ENCODE peak calls at places on chromosome 18, in eight cellular contexts. S is fibroblast of lung; H is spleen; Y is astrocyte; B is OCI-LY7; D is CD8-positive, alpha-beta memory T cell; M is right cardiac atrium; V is naive thymus-derived CD4-positive, alpha-beta T cell. C is an unnamed sample.

GRCh38 chr18:8286303-8286702 is 322.9 kb upstream of the RAB12 start:
- DNase-seq in V (no peak), S (peak; percentile 25), B (no peak), Y (no peak), H (no peak), M (no peak), D (no peak), C (no peak)

GRCh38 chr18:80179857-80180558 is 67.3 kb downstream of the PARD6G start:
- DNase-seq in D (no peak), V (no peak), M (no peak), Y (no peak), S (no peak), B (no peak), H (no peak), C (no peak)

GRCh38 chr18:48454146-48454796 is 45.1 kb upstream of the ZBTB7C start:
- DNase-seq in S (peak; percentile 15), M (no peak), Y (no peak), D (no peak), V (no peak), B (no peak), H (no peak), C (no peak)

GRCh38 chr18:30925795-30926194 is 116.7 kb downstream of the DSC3 start:
- DNase-seq in M (no peak), H (no peak), V (no peak), B (no peak), Y (no peak), S (peak; percentile 0), D (no peak), C (no peak)

GRCh38 chr18:80183273-80184050 is 63.9 kb downstream of the PARD6G start:
- DNase-seq in V (no peak), M (no peak), D (no peak), B (no peak), Y (no peak), H (no peak), S (no peak), C (no peak)

GRCh38 chr18:6543330-6543908 is 128.7 kb upstream of the L3MBTL4 start:
- DNase-seq in D (no peak), S (peak; percentile 31), H (no peak), Y (peak; percentile 18), B (peak; percentile 19), M (no peak), V (no peak), C (no peak)

GRCh38 chr18:28063181-28063790 is 113.6 kb downstream of the CDH2 start:
- DNase-seq in D (no peak), M (no peak), S (peak; percentile 78), V (no peak), Y (peak; percentile 67), H (no peak), B (no peak), C (no peak)

GRCh38 chr18:58856881-58857280 is 7.8 kb upstream of the ZNF532 start:
- DNase-seq in Y (no peak), H (no peak), V (no peak), B (no peak), S (peak; percentile 56), M (no peak), D (no peak), C (peak; percentile 43)

GRCh38 chr18:13376841-13377351 is 158.3 kb downstream of the LDLRAD4 start:
- DNase-seq in M (no peak), D (peak; percentile 64), H (no peak), S (no peak), B (peak; percentile 10), Y (no peak), V (peak; percentile 67), C (no peak)

GRCh38 chr18:76518543-76519155 is 23.6 kb upstream of the ZNF516 start:
- DNase-seq in V (no peak), D (no peak), H (peak; percentile 86), B (no peak), S (peak; percentile 54), M (peak; percentile 62), Y (no peak), C (no peak)

GRCh38 chr18:45657357-45658335 is 42.4 kb downstream of the SLC14A2 start:
- DNase-seq in D (peak; percentile 28), S (peak; percentile 16), B (no peak), V (no peak), Y (no peak), H (no peak), M (no peak), C (no peak)

GRCh38 chr18:2146092-2146491 is 425.2 kb downstream of the METTL4 start:
- DNase-seq in V (no peak), B (no peak), Y (no peak), S (peak; percentile 16), D (no peak), H (no peak), M (no peak), C (no peak)

GRCh38 chr18:49189772-49190171 is 239.0 kb upstream of the SMAD7 start:
- DNase-seq in B (no peak), M (no peak), S (peak; percentile 45), Y (peak; percentile 32), V (no peak), H (no peak), D (no peak), C (no peak)

GRCh38 chr18:28041366-28041765 is 135.6 kb downstream of the CDH2 start:
- DNase-seq in V (no peak), S (peak; percentile 86), Y (peak; percentile 83), D (no peak), H (no peak), M (no peak), B (no peak), C (no peak)

GRCh38 chr18:48777026-48777736 is 173.6 kb downstream of the SMAD7 start:
- DNase-seq in V (peak; percentile 40), Y (no peak), D (peak; percentile 62), M (peak; percentile 68), H (peak; percentile 92), S (peak; percentile 33), B (peak; percentile 68), C (no peak)

GRCh38 chr18:68557183-68557582 is 157.7 kb downstream of the TMX3 start:
- DNase-seq in Y (no peak), H (no peak), M (no peak), V (no peak), D (no peak), S (no peak), B (no peak), C (no peak)

GRCh38 chr18:25229080-25229479 is 122.9 kb downstream of the ZNF521 start:
- DNase-seq in D (no peak), V (no peak), H (no peak), B (no peak), M (peak; percentile 42), S (peak; percentile 74), Y (peak; percentile 68), C (peak; percentile 52)

GRCh38 chr18:55779711-55780590 is 192.0 kb upstream of the TCF4 start:
- DNase-seq in V (no peak), M (peak; percentile 46), D (no peak), H (peak; percentile 84), B (peak; percentile 5), S (peak; percentile 46), Y (no peak), C (no peak)
- H3K27ac ChIP-seq in V (no peak overlapping the region), M (peak overlapping the region; percentile 74), D (no peak overlapping the region), H (peak overlapping the region; percentile 5), B (no peak overlapping the region), S (no peak overlapping the region), Y (peak overlapping the region; percentile 38), C (no peak overlapping the region)

GRCh38 chr18:15198116-15198389 is 450.1 kb downstream of the ANKRD30B start:
- DNase-seq in D (no peak), V (no peak), B (no peak), S (no peak), M (no peak), H (no peak), Y (no peak), C (no peak)
- H3K4me3 ChIP-seq in D (no peak overlapping the region), V (no peak overlapping the region), B (no peak overlapping the region), S (no peak overlapping the region), M (peak overlapping the region; percentile 55), H (peak overlapping the region; percentile 7), Y (no peak overlapping the region), C (no peak overlapping the region)

DNA sequence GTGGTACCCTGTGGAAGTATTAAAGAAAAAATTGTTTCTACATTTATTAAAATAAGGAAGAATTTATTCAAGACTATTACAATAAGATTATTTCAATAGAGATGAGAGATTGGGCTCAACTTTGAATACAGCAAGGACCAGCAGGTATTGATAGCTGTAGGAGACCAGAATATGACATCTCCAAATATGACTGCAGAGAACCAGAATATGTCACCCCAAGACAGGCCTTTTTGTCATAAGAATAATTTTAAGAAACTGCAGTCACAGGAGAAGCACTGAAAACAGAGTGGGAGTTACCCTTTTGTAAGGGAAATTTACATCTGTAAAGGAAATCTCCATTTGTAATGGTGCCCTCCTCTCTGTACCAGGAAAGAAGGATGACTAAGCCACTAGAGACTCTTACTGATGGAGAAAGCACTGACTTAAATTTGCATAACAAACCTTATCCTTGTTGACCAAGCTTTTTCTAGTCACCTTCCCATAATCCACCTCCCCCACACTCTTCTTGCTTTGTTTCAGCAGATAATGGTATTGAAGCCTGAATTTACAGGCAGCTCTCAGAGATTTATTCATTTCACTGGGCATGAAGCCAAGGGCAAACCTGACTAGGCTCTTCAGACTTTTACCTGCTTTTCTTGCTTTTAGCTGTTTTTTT is 145.1 kb upstream of the RMP24 start:
- DNase-seq in Y (no peak), M (no peak), V (no peak), D (no peak), H (no peak), S (no peak), B (no peak), C (no peak)
- H3K27ac ChIP-seq in Y (no peak overlapping the region), M (no peak overlapping the region), V (no peak overlapping the region), D (no peak overlapping the region), H (no peak overlapping the region), S (no peak overlapping the region), B (no peak overlapping the region), C (no peak overlapping the region)

GRCh38 chr18:63312731-63313408 is 6.7 kb downstream of the BCL2 start:
- DNase-seq in V (no peak), Y (no peak), M (no peak), D (no peak), S (no peak), B (no peak), H (no peak), C (no peak)
- H3K4me3 ChIP-seq in V (no peak overlapping the region), Y (no peak overlapping the region), M (no peak overlapping the region), D (peak overlapping the region; percentile 13), S (no peak overlapping the region), B (no peak overlapping the region), H (no peak overlapping the region), C (no peak overlapping the region)

GRCh38 chr18:50981381-50981780 is 13.5 kb downstream of the ELAC1 start:
- DNase-seq in B (no peak), S (peak; percentile 59), D (no peak), M (no peak), Y (peak; percentile 42), V (no peak), H (no peak), C (no peak)

GRCh38 chr18:50982802-50983179 is 15.0 kb downstream of the ELAC1 start:
- DNase-seq in M (no peak), Y (no peak), D (no peak), S (peak; percentile 7), V (no peak), H (no peak), B (no peak), C (no peak)

GRCh38 chr18:50987261-50987660 is 19.4 kb downstream of the ELAC1 start:
- DNase-seq in D (no peak), S (peak; percentile 6), V (no peak), H (no peak), M (no peak), B (no peak), Y (no peak), C (no peak)

GRCh38 chr18:50986360-50987087 is 18.7 kb downstream of the ELAC1 start:
- DNase-seq in D (no peak), V (no peak), Y (peak; percentile 63), B (no peak), M (no peak), H (no peak), S (peak; percentile 70), C (no peak)

GRCh38 chr18:50982086-50982801 is 14.4 kb downstream of the ELAC1 start:
- DNase-seq in D (no peak), H (no peak), M (no peak), B (no peak), V (no peak), S (no peak), Y (no peak), C (no peak)
- H3K27ac ChIP-seq in D (no peak overlapping the region), H (no peak overlapping the region), M (no peak overlapping the region), B (no peak overlapping the region), V (no peak overlapping the region), S (no peak overlapping the region), Y (no peak overlapping the region), C (no peak overlapping the region)